ENCODE peak calls at places on chromosome 1, in four cellular contexts. One of them, this sample, is unnamed.

GRCh38 chr1:23601104-23601967 is 42.0 kb upstream of the ID3 start:
- DNase-seq in HEK293T: no peak
- DNase-seq in GM12878: no peak
- DNase-seq in K562: no peak
- DNase-seq in this sample: no peak

GRCh38 chr1:229570305-229570704 is 11.8 kb upstream of the ABCB10 start:
- DNase-seq in HEK293T: no peak
- DNase-seq in K562: no peak
- DNase-seq in GM12878: no peak
- DNase-seq in this sample: no peak

GRCh38 chr1:206001476-206001888 is 1.7 kb downstream of the RAB7B start:
- DNase-seq in K562: peak; percentile 86
- DNase-seq in GM12878: no peak
- DNase-seq in HEK293T: no peak
- DNase-seq in this sample: no peak

GRCh38 chr1:214476958-214477870 is 74.2 kb downstream of the PTPN14 start:
- DNase-seq in GM12878: no peak
- DNase-seq in HEK293T: no peak
- DNase-seq in K562: no peak
- DNase-seq in this sample: no peak

GRCh38 chr1:77146270-77146669 is 73.0 kb downstream of the PIGK start:
- DNase-seq in GM12878: no peak
- DNase-seq in HEK293T: no peak
- DNase-seq in K562: no peak
- DNase-seq in this sample: no peak

GRCh38 chr1:5227114-5227513 is 572.7 kb downstream of the AJAP1 start:
- DNase-seq in K562: no peak
- DNase-seq in GM12878: no peak
- DNase-seq in HEK293T: no peak
- DNase-seq in this sample: no peak

GRCh38 chr1:125065092-125065820 is 3880.5 kb downstream of the SRGAP2C start:
- DNase-seq in GM12878: no peak
- DNase-seq in HEK293T: no peak
- DNase-seq in K562: no peak
- DNase-seq in this sample: no peak

GRCh38 chr1:72271555-72272096 is 10.7 kb downstream of the NEGR1 start:
- DNase-seq in HEK293T: no peak
- DNase-seq in GM12878: no peak
- DNase-seq in K562: no peak
- DNase-seq in this sample: no peak

GRCh38 chr1:239891621-239892358 is 199.9 kb upstream of the FMN2 start:
- DNase-seq in GM12878: no peak
- DNase-seq in K562: no peak
- DNase-seq in HEK293T: no peak
- DNase-seq in this sample: no peak

GRCh38 chr1:205072286-205072685 is 12.0 kb downstream of the TMEM81 start:
- DNase-seq in K562: no peak
- DNase-seq in HEK293T: no peak
- DNase-seq in GM12878: no peak
- DNase-seq in this sample: no peak

GRCh38 chr1:6491480-6491962 is at the start of gene PLEKHG5:
- DNase-seq in GM12878: no peak
- DNase-seq in HEK293T: no peak
- DNase-seq in K562: no peak
- DNase-seq in this sample: peak; percentile 59

GRCh38 chr1:207817778-207818751 is 66.2 kb downstream of the CD46 start:
- DNase-seq in HEK293T: no peak
- DNase-seq in K562: peak; percentile 77
- DNase-seq in GM12878: no peak
- DNase-seq in this sample: no peak

GRCh38 chr1:207818971-207819451 is 67.2 kb downstream of the CD46 start:
- DNase-seq in GM12878: no peak
- DNase-seq in HEK293T: no peak
- DNase-seq in K562: no peak
- DNase-seq in this sample: no peak

GRCh38 chr1:207815913-207816312 is 64.1 kb downstream of the CD46 start:
- DNase-seq in HEK293T: no peak
- DNase-seq in GM12878: no peak
- DNase-seq in K562: peak; percentile 47
- DNase-seq in this sample: no peak

GRCh38 chr1:207815466-207815865 is 63.6 kb downstream of the CD46 start:
- DNase-seq in K562: no peak
- DNase-seq in HEK293T: no peak
- DNase-seq in GM12878: no peak
- DNase-seq in this sample: no peak

DNA sequence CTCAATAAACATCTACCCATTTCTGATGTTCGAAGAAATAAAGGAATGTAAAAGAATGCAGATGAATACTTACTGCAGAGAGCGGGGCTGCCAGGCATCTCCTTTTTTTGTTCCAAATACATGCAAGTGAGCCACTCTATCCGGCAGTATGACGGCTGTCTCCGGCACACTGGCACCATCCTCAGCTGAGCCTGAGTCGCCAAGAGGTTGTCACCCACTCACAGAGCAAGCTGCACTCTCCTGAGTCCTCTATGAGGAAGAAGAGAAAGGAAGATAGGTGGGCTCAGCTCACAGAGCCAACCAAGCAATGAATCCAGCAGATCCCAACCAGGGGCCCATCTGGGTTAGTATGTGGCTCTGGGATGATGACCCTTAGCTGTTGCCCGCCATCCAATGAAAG is 65.3 kb downstream of the CD46 start:
- DNase-seq in HEK293T: no peak
- DNase-seq in K562: no peak
- DNase-seq in GM12878: no peak
- DNase-seq in this sample: no peak
- TF ChIP-seq TARDBP in HEK293T: no peak
- TF ChIP-seq TARDBP in K562: no peak
- TF ChIP-seq TARDBP in GM12878: no peak
- TF ChIP-seq TARDBP in this sample: no peak

GRCh38 chr1:181369416-181369815 is 113.9 kb upstream of the CACNA1E start:
- DNase-seq in K562: no peak
- DNase-seq in HEK293T: no peak
- DNase-seq in GM12878: no peak
- DNase-seq in this sample: no peak
- TF ChIP-seq TARDBP in K562: no peak
- TF ChIP-seq TARDBP in HEK293T: no peak
- TF ChIP-seq TARDBP in GM12878: no peak
- TF ChIP-seq TARDBP in this sample: no peak

DNA sequence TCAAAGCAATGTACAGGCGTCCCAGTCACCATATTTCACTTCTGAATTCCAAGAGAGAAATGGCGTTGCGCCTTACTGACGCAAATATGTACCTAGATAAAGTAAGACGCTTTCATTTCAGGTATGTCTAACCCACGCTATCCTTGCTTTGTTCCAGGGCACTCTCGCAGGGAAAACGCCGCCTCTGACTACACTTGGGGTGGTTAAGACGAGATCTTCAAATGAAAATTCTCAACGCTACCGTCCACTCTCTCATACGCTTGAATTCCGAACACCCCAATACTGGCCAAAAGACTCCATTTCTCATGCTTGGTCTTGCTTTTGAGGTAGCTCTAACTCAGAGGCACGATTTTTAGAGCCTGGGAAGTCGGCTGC is 736 bp upstream of the ZMPSTE24 start:
- DNase-seq in HEK293T: no peak
- DNase-seq in K562: peak; percentile 24
- DNase-seq in GM12878: no peak
- DNase-seq in this sample: no peak
- TF ChIP-seq TARDBP in HEK293T: no peak
- TF ChIP-seq TARDBP in K562: no peak
- TF ChIP-seq TARDBP in GM12878: no peak
- TF ChIP-seq TARDBP in this sample: no peak

GRCh38 chr1:101520302-101520701 is 283.5 kb downstream of the S1PR1 start:
- DNase-seq in K562: peak; percentile 10
- DNase-seq in GM12878: peak; percentile 20
- DNase-seq in HEK293T: peak; percentile 63
- DNase-seq in this sample: peak; percentile 27
- TF ChIP-seq TARDBP in K562: no peak
- TF ChIP-seq TARDBP in GM12878: no peak
- TF ChIP-seq TARDBP in HEK293T: no peak
- TF ChIP-seq TARDBP in this sample: no peak